ENCODE peak calls at places on chromosome 15, in four cellular contexts. W is substantia nigra; P is activated naive CD4-positive, alpha-beta T cell; B is uterus. G is an unnamed sample.
A peak's percentile ranks its signal among the peaks of the same experiment; 100 is the strongest.

GRCh38 chr15:49471733-49472132 is 48.7 kb downstream of the FGF7 start:
- DNase-seq in W (no peak), P (no peak), B (peak; percentile 24), G (no peak)

GRCh38 chr15:101215681-101216080 is 36.2 kb downstream of the CHSY1 start:
- DNase-seq in W (no peak), P (no peak), B (no peak), G (no peak)

GRCh38 chr15:58167095-58167591 is 29.0 kb downstream of the AQP9 start:
- DNase-seq in W (no peak), P (no peak), B (no peak), G (no peak)

GRCh38 chr15:66848666-66849392 is 146.8 kb downstream of the SMAD6 start:
- DNase-seq in W (no peak), P (no peak), B (no peak), G (no peak)

GRCh38 chr15:90839187-90840071 is 29.0 kb upstream of the FURIN start:
- DNase-seq in W (no peak), P (no peak), B (no peak), G (no peak)

GRCh38 chr15:83753872-83754493 is 100.1 kb downstream of the ADAMTSL3 start:
- DNase-seq in W (no peak), P (no peak), B (no peak), G (no peak)

GRCh38 chr15:65087873-65088642 is 11.5 kb downstream of the KBTBD13 start:
- DNase-seq in W (no peak), P (no peak), B (peak; percentile 96), G (peak; percentile 77)

GRCh38 chr15:81950841-81951414 is 94.9 kb downstream of the MEX3B start:
- DNase-seq in W (no peak), P (no peak), B (no peak), G (no peak)

GRCh38 chr15:88161636-88162035 is 94.9 kb downstream of the NTRK3 start:
- DNase-seq in W (no peak), P (no peak), B (no peak), G (no peak)

GRCh38 chr15:63056843-63057242 is 14.3 kb downstream of the TPM1 start:
- DNase-seq in W (no peak), P (no peak), B (peak; percentile 77), G (no peak)

GRCh38 chr15:31332020-31332680 is 5.5 kb downstream of the KLF13 start:
- DNase-seq in W (no peak), P (no peak), B (no peak), G (no peak)

GRCh38 chr15:67064607-67065530 is 533 bp upstream of the SMAD3 start:
- DNase-seq in W (no peak), P (no peak), B (peak; percentile 72), G (no peak)

GRCh38 chr15:22944651-22945050 is 35.5 kb downstream of the CYFIP1 start:
- DNase-seq in W (no peak), P (no peak), B (no peak), G (no peak)

G was measured in right atrium auricular region.